ENCODE peak calls at places on chromosome 16, in ten cellular contexts. F is fibroblast of lung, Z is A549, V is upper lobe of right lung, O is uterus, X is heart left ventricle, N is right lobe of liver, M is prostate gland, Q is OCI-LY7, P is psoas muscle. B is an unnamed sample. For H3K4me1, the result is how much of the 10 kb centered on the place peaks cover.

GRCh38 chr16:16917201-16917600 is 538.3 kb downstream of the NPIPA7 start:
- DNase-seq in Q (no peak), O (no peak), Z (no peak), F (no peak), V (no peak), N (no peak), M (no peak), P (no peak), X (no peak), B (no peak)

GRCh38 chr16:10950393-10950792 is 6.0 kb downstream of the CLEC16A start:
- DNase-seq in O (no peak), F (no peak), P (no peak), N (no peak), M (no peak), V (peak), Q (no peak), Z (no peak), X (no peak), B (no peak)

GRCh38 chr16:69118994-69119393 is 13.4 kb downstream of the CHTF8 start:
- DNase-seq in O (no peak), V (peak), Z (no peak), Q (no peak), P (no peak), F (no peak), M (no peak), N (peak), X (no peak), B (no peak)

GRCh38 chr16:61887903-61888302 is 148.3 kb downstream of the CDH8 start:
- DNase-seq in O (no peak), N (no peak), M (no peak), Z (no peak), P (no peak), F (no peak), V (no peak), Q (peak), X (no peak), B (no peak)

GRCh38 chr16:56349711-56350161 is 75.6 kb downstream of the AMFR start:
- DNase-seq in Q (no peak), O (no peak), Z (no peak), V (peak), N (peak), F (no peak), P (peak), M (no peak), X (no peak), B (peak)

GRCh38 chr16:86566966-86567700 is 504 bp downstream of the FOXC2 start:
- DNase-seq in Q (no peak), V (no peak), X (no peak), O (no peak), Z (no peak), N (no peak), P (no peak), F (peak), M (no peak), B (no peak)

GRCh38 chr16:24685539-24686432 is 43.7 kb upstream of the TNRC6A start:
- DNase-seq in M (no peak), N (peak), Z (peak), F (peak), O (peak), Q (no peak), V (no peak), X (peak), P (peak), B (peak)

GRCh38 chr16:23640669-23640958 is 496 bp downstream of the PALB2 start:
- DNase-seq in N (no peak), P (no peak), X (no peak), F (peak), V (no peak), Q (peak), O (no peak), Z (peak), M (no peak), B (peak)

GRCh38 chr16:56874800-56875199 is 9.8 kb downstream of the SLC12A3 start:
- DNase-seq in Z (no peak), X (no peak), O (no peak), N (no peak), P (no peak), F (peak), M (peak), V (no peak), Q (no peak), B (no peak)

GRCh38 chr16:11535494-11535893 is 51.2 kb downstream of the LITAF start:
- DNase-seq in Q (no peak), P (no peak), N (peak), O (no peak), V (no peak), F (no peak), X (no peak), M (peak), Z (no peak), B (no peak)

GRCh38 chr16:53566568-53566967 is 63.6 kb upstream of the AKTIP start:
- DNase-seq in M (no peak), Q (no peak), X (no peak), P (no peak), N (no peak), F (no peak), V (no peak), Z (no peak), O (no peak), B (no peak)

GRCh38 chr16:31201511-31202401 is 804 bp downstream of the PYCARD start:
- DNase-seq in Z (no peak), N (peak), O (no peak), F (peak), Q (peak), P (peak), V (peak), X (peak), M (no peak), B (peak)

GRCh38 chr16:77410449-77410848 is 24.4 kb downstream of the ADAMTS18 start:
- DNase-seq in O (no peak), M (no peak), Z (no peak), V (no peak), P (no peak), X (no peak), N (no peak), F (no peak), Q (no peak), B (no peak)

GRCh38 chr16:65388592-65388991 is 266.7 kb upstream of the CDH11 start:
- DNase-seq in Q (no peak), V (no peak), X (no peak), N (no peak), F (peak), O (no peak), M (no peak), P (no peak), Z (no peak), B (no peak)

GRCh38 chr16:3480901-3481695 is 14.2 kb downstream of the C16orf90 start:
- DNase-seq in P (no peak), N (no peak), Z (no peak), V (no peak), Q (no peak), X (no peak), F (no peak), O (no peak), M (no peak), B (no peak)

GRCh38 chr16:30609002-30609927 is 924 bp downstream of the ZNF689 start:
- DNase-seq in O (peak), F (peak), M (peak), Z (peak), N (peak), V (peak), X (peak), P (peak), Q (peak), B (peak)

GRCh38 chr16:75494696-75495601 is at the start of gene CHST6:
- DNase-seq in P (no peak), Q (no peak), F (no peak), O (no peak), X (peak), Z (no peak), M (no peak), V (no peak), N (peak), B (peak)

GRCh38 chr16:79008869-79009179 is 591.7 kb downstream of the MAF start:
- DNase-seq in N (no peak), M (no peak), Q (no peak), O (no peak), V (no peak), Z (no peak), X (no peak), P (no peak), F (no peak), B (no peak)

GRCh38 chr16:86723699-86724098 is 145.3 kb downstream of the FOXL1 start:
- DNase-seq in V (no peak), F (no peak), X (no peak), O (no peak), M (no peak), Z (no peak), N (no peak), Q (no peak), P (peak), B (no peak)

GRCh38 chr16:28990375-28991040 is 5.7 kb downstream of the LAT start:
- DNase-seq in M (no peak), F (no peak), N (no peak), V (no peak), P (no peak), O (no peak), Q (no peak), X (no peak), Z (no peak), B (no peak)

GRCh38 chr16:65121870-65122723 is at the start of gene CDH11:
- DNase-seq in N (no peak), X (peak), Z (no peak), P (peak), F (peak), M (peak), O (peak), V (peak), Q (no peak), B (peak)

GRCh38 chr16:67517178-67517492 is 11.5 kb upstream of the RIPOR1 start:
- DNase-seq in P (no peak), Q (peak), F (no peak), Z (no peak), X (no peak), V (no peak), O (no peak), M (no peak), N (no peak), B (no peak)

GRCh38 chr16:67521095-67521804 is 7.4 kb upstream of the RIPOR1 start:
- DNase-seq in P (peak), Q (peak), Z (peak), N (peak), O (peak), M (peak), X (peak), V (peak), F (peak), B (peak)

GRCh38 chr16:67518676-67519075 is 10.0 kb upstream of the RIPOR1 start:
- DNase-seq in X (no peak), P (no peak), Z (no peak), M (no peak), O (no peak), V (no peak), N (no peak), Q (peak), F (no peak), B (no peak)

GRCh38 chr16:67516296-67517177 is 12.1 kb upstream of the RIPOR1 start:
- DNase-seq in Q (no peak), Z (peak), N (no peak), F (peak), P (no peak), X (no peak), O (no peak), V (no peak), M (no peak), B (no peak)

GRCh38 chr16:67517661-67518423 is 10.8 kb upstream of the RIPOR1 start:
- DNase-seq in M (no peak), V (no peak), F (no peak), X (no peak), N (no peak), Z (no peak), O (no peak), P (no peak), Q (peak), B (peak)
- H3K4me3 ChIP-seq in M (no peak), V (no peak), F (no peak), X (no peak), N (no peak), Z (no peak), O (no peak), P (no peak), Q (peak), B (no peak)

GRCh38 chr16:81350306-81350615 is 35.5 kb downstream of the GAN start:
- DNase-seq in P (no peak), V (no peak), Z (no peak), M (no peak), N (no peak), O (no peak), X (no peak), F (peak), Q (no peak), B (no peak)
- TF ChIP-seq CTCF in P (no peak), V (no peak), Z (no peak), M (no peak), N (no peak), O (no peak), X (no peak), F (no peak), Q (peak), B (no peak)

DNA sequence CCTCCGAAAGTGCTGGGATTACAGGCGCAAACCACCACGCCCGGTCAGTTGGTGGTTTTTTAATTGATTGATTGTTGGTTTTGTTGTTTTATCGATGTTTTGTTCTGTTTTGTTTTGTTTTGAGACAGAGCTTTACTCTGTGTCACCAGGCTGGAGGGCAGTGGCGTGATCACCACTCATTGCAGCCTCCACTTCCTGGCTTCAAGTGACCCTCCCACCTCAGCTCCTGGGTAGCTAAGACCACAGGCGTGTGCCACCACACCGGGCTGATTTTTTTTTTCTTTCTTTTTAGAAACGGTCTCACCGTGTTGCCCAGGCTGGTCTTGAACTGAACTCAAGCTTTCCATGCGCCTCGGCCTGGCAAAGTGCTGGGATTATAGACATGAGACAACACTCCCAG is 12.4 kb downstream of the FAM234A start:
- DNase-seq in F (no peak), Z (no peak), X (no peak), P (no peak), Q (no peak), V (no peak), O (no peak), N (no peak), M (no peak), B (peak)
- H3K4me1 ChIP-seq in F (under half), Z (under half), X (under half), P (under half), Q (under half), V (under half), O (under half), N (under half), M (under half), B (under half)

GRCh38 chr16:73536931-73537330 is 489.0 kb upstream of the ZFHX3 start:
- DNase-seq in M (no peak), V (no peak), P (no peak), Q (no peak), Z (no peak), O (no peak), N (no peak), F (no peak), X (no peak), B (no peak)
- H3K4me3 ChIP-seq in M (no peak), V (no peak), P (no peak), Q (no peak), Z (no peak), O (no peak), N (no peak), F (no peak), X (no peak), B (no peak)

DNA sequence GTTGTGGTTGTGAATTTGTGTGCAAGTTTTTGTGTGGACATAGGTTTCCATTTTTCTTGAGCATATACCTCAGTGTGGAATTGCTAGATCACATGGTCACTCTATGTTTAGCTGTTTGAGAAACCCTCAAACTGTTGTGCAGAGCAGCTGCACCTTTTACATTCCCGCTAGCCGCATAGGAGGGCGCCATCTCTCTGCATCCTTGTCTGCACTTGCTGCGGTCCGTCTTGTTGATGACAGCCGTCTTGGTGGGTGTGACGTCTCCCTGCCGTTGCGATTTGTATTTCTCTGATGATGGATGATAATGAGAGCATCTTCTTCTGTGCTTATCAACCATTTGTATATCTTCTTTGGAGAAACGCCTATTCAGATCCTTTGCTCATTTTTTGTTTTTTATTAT is 25.1 kb upstream of the IL17C start:
- DNase-seq in N (no peak), O (no peak), Q (no peak), Z (no peak), V (no peak), X (no peak), M (no peak), F (no peak), P (no peak), B (no peak)
- TF ChIP-seq CTCF in N (no peak), O (no peak), Q (no peak), Z (no peak), V (no peak), X (no peak), M (no peak), F (no peak), P (no peak), B (no peak)

GRCh38 chr16:9103546-9103945 is 12.1 kb downstream of the HAPSTR1 start:
- DNase-seq in N (no peak), X (no peak), O (no peak), M (no peak), P (no peak), Q (no peak), V (no peak), Z (no peak), F (no peak), B (no peak)
- H3K4me1 ChIP-seq in N (under half), X (half or more), O (under half), M (under half), P (half or more), Q (under half), V (half or more), Z (half or more), F (under half), B (under half)

GRCh38 chr16:1471569-1472194 is 3.1 kb downstream of the CLCN7 start:
- DNase-seq in Q (no peak), O (no peak), Z (no peak), N (no peak), V (no peak), M (no peak), F (no peak), X (no peak), P (no peak), B (no peak)
- H3K4me3 ChIP-seq in Q (no peak), O (no peak), Z (no peak), N (no peak), V (no peak), M (no peak), F (no peak), X (no peak), P (no peak), B (no peak)